ENCODE peak calls at places on chromosomes 3 and 15, in four cellular contexts. Q is Daoy, W is LoVo, K is H9. R is an unnamed sample.
A peak's percentile ranks its signal among the peaks of the same experiment; 100 is the strongest.

GRCh38 chr3:100590114-100590839 is 19.1 kb upstream of the ADGRG7 start:
- DNase-seq in Q (peak; percentile 73), W (peak; percentile 70), K (peak; percentile 43), R (peak; percentile 49)

GRCh38 chr15:35481992-35482391 is 64.0 kb downstream of the DPH6 start:
- DNase-seq in Q (peak; percentile 86), W (peak; percentile 89), K (peak; percentile 33), R (peak; percentile 88)

GRCh38 chr3:5565026-5565425 is 377.5 kb downstream of the EDEM1 start:
- DNase-seq in Q (no peak), W (no peak), K (no peak), R (no peak)

GRCh38 chr15:26868029-26868685 is 1.3 kb downstream of the GABRA5 start:
- DNase-seq in Q (no peak), W (no peak), K (no peak), R (no peak)

GRCh38 chr3:59737209-59737608 is 687.4 kb upstream of the CFAP20DC start:
- DNase-seq in Q (no peak), W (no peak), K (no peak), R (no peak)

GRCh38 chr3:193975072-193975535 is 160.8 kb upstream of the HES1 start:
- DNase-seq in Q (no peak), W (no peak), K (peak; percentile 42), R (no peak)

GRCh38 chr15:75776075-75776443 is 63.4 kb upstream of the CSPG4 start:
- DNase-seq in Q (peak; percentile 73), W (no peak), K (no peak), R (peak; percentile 35)

GRCh38 chr3:63872135-63872924 is 8.7 kb downstream of the ATXN7 start:
- DNase-seq in Q (peak; percentile 67), W (peak; percentile 22), K (no peak), R (no peak)

GRCh38 chr3:16741103-16741758 is 136.0 kb upstream of the DAZL start:
- DNase-seq in Q (peak; percentile 70), W (no peak), K (no peak), R (no peak)

GRCh38 chr3:122299222-122299621 is 25.8 kb upstream of the CSTA start:
- DNase-seq in Q (no peak), W (no peak), K (no peak), R (no peak)

GRCh38 chr3:46484911-46485696 is 12.7 kb upstream of the RTP3 start:
- DNase-seq in Q (no peak), W (no peak), K (peak; percentile 65), R (no peak)

GRCh38 chr15:68896178-68896577 is 34.1 kb upstream of the SPESP1 start:
- DNase-seq in Q (no peak), W (no peak), K (no peak), R (no peak)

GRCh38 chr3:7630925-7631324 is 770.0 kb downstream of the GRM7 start:
- DNase-seq in Q (peak; percentile 15), W (no peak), K (no peak), R (no peak)

GRCh38 chr3:126461450-126462070 is 14.1 kb downstream of the ZXDC start:
- DNase-seq in Q (no peak), W (no peak), K (no peak), R (no peak)

GRCh38 chr3:138646008-138646407 is 37.4 kb downstream of the FAIM start:
- DNase-seq in Q (no peak), W (no peak), K (no peak), R (no peak)

GRCh38 chr15:79296583-79296982 is 14.1 kb downstream of the ANKRD34C start:
- DNase-seq in Q (no peak), W (no peak), K (no peak), R (no peak)

GRCh38 chr3:101638262-101638745 is 38.6 kb downstream of the ZBTB11 start:
- DNase-seq in Q (no peak), W (no peak), K (peak; percentile 53), R (no peak)

GRCh38 chr3:11470031-11470853 is 173.5 kb downstream of the VGLL4 start:
- DNase-seq in Q (no peak), W (no peak), K (no peak), R (no peak)

GRCh38 chr15:35141743-35142356 is 56.8 kb upstream of the NANOGP8 start:
- DNase-seq in Q (no peak), W (no peak), K (no peak), R (no peak)

GRCh38 chr15:35783203-35783602 is 237.2 kb upstream of the DPH6 start:
- DNase-seq in Q (no peak), W (no peak), K (no peak), R (no peak)

GRCh38 chr3:52479876-52480575 is 15.1 kb upstream of the STAB1 start:
- DNase-seq in Q (no peak), W (no peak), K (peak; percentile 18), R (no peak)

GRCh38 chr15:99305761-99306505 is 54.7 kb downstream of the LRRC28 start:
- DNase-seq in Q (peak; percentile 83), W (no peak), K (no peak), R (no peak)

GRCh38 chr15:31365032-31365654 is 38.5 kb downstream of the KLF13 start:
- DNase-seq in Q (no peak), W (no peak), K (no peak), R (no peak)

GRCh38 chr3:474828-475227 is 278.3 kb downstream of the CHL1 start:
- DNase-seq in Q (no peak), W (no peak), K (no peak), R (no peak)

GRCh38 chr3:4795905-4796304 is 183.3 kb upstream of the BHLHE40 start:
- DNase-seq in Q (no peak), W (no peak), K (no peak), R (no peak)

GRCh38 chr3:45272411-45272810 is 46.3 kb upstream of the TMEM158 start:
- DNase-seq in Q (no peak), W (no peak), K (no peak), R (no peak)

GRCh38 chr3:177641206-177641605 is 443.9 kb upstream of the TBL1XR1 start:
- DNase-seq in Q (no peak), W (no peak), K (no peak), R (no peak)

GRCh38 chr3:70747847-70748246 is 435.4 kb upstream of the MDFIC2 start:
- DNase-seq in Q (no peak), W (no peak), K (no peak), R (no peak)

GRCh38 chr15:90609254-90610185 is 79.8 kb downstream of the CRTC3 start:
- DNase-seq in Q (no peak), W (no peak), K (no peak), R (no peak)

GRCh38 chr3:46701211-46701939 is at the start of gene TMIE:
- DNase-seq in Q (no peak), W (no peak), K (no peak), R (no peak)

GRCh38 chr3:50581459-50581842 is 12.1 kb downstream of the HEMK1 start:
- DNase-seq in Q (no peak), W (no peak), K (no peak), R (no peak)

GRCh38 chr15:64985382-64986033 is 4.2 kb downstream of the SPG21 start:
- DNase-seq in Q (peak; percentile 5), W (no peak), K (no peak), R (no peak)

GRCh38 chr3:49357466-49358216 is 512 bp downstream of the GPX1 start:
- DNase-seq in Q (peak; percentile 71), W (peak; percentile 49), K (peak; percentile 38), R (peak; percentile 54)

GRCh38 chr3:171442184-171442583 is 18.0 kb downstream of the TNIK start:
- DNase-seq in Q (no peak), W (no peak), K (no peak), R (no peak)

GRCh38 chr3:102718651-102719050 is 283.8 kb downstream of the ZPLD1 start:
- DNase-seq in Q (no peak), W (no peak), K (no peak), R (no peak)

R was measured in Caki2.